ENCODE peak calls at places on chromosomes 13 and 19, in five cellular contexts. M, L, B, A and Y are unnamed samples.

GRCh38 chr19:8168537-8168936 is 19.1 kb upstream of the FBN3 start:
- DNase-seq in B (no peak), L (no peak), A (no peak), M (no peak), Y (no peak)

GRCh38 chr19:16324384-16325160 is at the start of gene KLF2:
- DNase-seq in A (peak; percentile 37), M (peak; percentile 74), B (peak; percentile 77), L (peak; percentile 94), Y (peak; percentile 53)

GRCh38 chr19:56476671-56477428 is at the start of gene ZNF667:
- DNase-seq in M (peak; percentile 10), L (no peak), A (no peak), B (no peak), Y (peak; percentile 16)

GRCh38 chr13:30222253-30222652 is 85.1 kb downstream of the KATNAL1 start:
- DNase-seq in L (no peak), B (no peak), A (no peak), M (no peak), Y (no peak)

GRCh38 chr13:23986619-23987018 is 89.3 kb upstream of the C1QTNF9B start:
- DNase-seq in M (no peak), A (no peak), L (no peak), B (no peak), Y (peak; percentile 83)

GRCh38 chr13:44921931-44922758 is 67.1 kb downstream of the NUFIP1 start:
- DNase-seq in M (no peak), L (no peak), B (no peak), A (no peak), Y (peak; percentile 98)

GRCh38 chr13:87674143-87674772 is 3.1 kb downstream of the SLITRK5 start:
- DNase-seq in A (no peak), B (peak; percentile 55), M (no peak), L (no peak), Y (no peak)

GRCh38 chr13:94968757-94969086 is 256.4 kb upstream of the SOX21 start:
- DNase-seq in M (no peak), B (no peak), L (no peak), A (no peak), Y (no peak)

GRCh38 chr13:86355301-86355700 is 556.1 kb upstream of the SLITRK6 start:
- DNase-seq in L (no peak), A (no peak), B (no peak), M (no peak), Y (no peak)

GRCh38 chr19:4972509-4973230 is 3.8 kb downstream of the KDM4B start:
- DNase-seq in A (no peak), B (no peak), M (no peak), L (no peak), Y (no peak)

GRCh38 chr13:24220086-24220703 is 59.7 kb downstream of the SPATA13 start:
- DNase-seq in B (no peak), M (no peak), A (no peak), L (no peak), Y (peak; percentile 58)

GRCh38 chr13:113095146-113096051 is 10.2 kb upstream of the F7 start:
- DNase-seq in L (no peak), A (no peak), M (no peak), B (no peak), Y (no peak)

GRCh38 chr19:45251452-45252354 is 632 bp downstream of the MARK4 start:
- DNase-seq in L (no peak), M (no peak), A (no peak), B (peak; percentile 50), Y (no peak)